ENCODE peak calls at places on chromosomes 12 and 14, in four cellular contexts. J, W, F and Y are unnamed samples.

GRCh38 chr14:51394391-51394790 is 154.3 kb downstream of the TMX1 start:
- DNase-seq in J (no peak), W (peak; percentile 24), F (no peak), Y (no peak)

GRCh38 chr12:76555226-76555767 is 4.3 kb downstream of the OSBPL8 start:
- DNase-seq in J (no peak), W (no peak), F (no peak), Y (no peak)

GRCh38 chr14:68088463-68088862 is 268.9 kb downstream of the RAD51B start:
- DNase-seq in J (no peak), W (no peak), F (no peak), Y (no peak)

GRCh38 chr12:19967486-19967885 is 400.9 kb upstream of the PDE3A start:
- DNase-seq in J (no peak), W (peak; percentile 84), F (no peak), Y (no peak)

GRCh38 chr14:104185916-104186495 is 47.6 kb downstream of the KIF26A start:
- DNase-seq in J (no peak), W (no peak), F (no peak), Y (peak; percentile 74)

GRCh38 chr12:68880660-68881325 is 52.2 kb downstream of the CPM start:
- DNase-seq in J (no peak), W (no peak), F (no peak), Y (no peak)

GRCh38 chr12:122422769-122423257 is 344 bp upstream of the CLIP1 start:
- DNase-seq in J (no peak), W (peak; percentile 65), F (no peak), Y (no peak)

GRCh38 chr12:2976581-2976996 is 17.4 kb downstream of the TEAD4 start:
- DNase-seq in J (no peak), W (peak; percentile 15), F (no peak), Y (peak; percentile 73)

GRCh38 chr12:78171082-78171481 is 340.4 kb downstream of the NAV3 start:
- DNase-seq in J (no peak), W (no peak), F (no peak), Y (no peak)

GRCh38 chr14:100524933-100525243 is 62.3 kb downstream of the BEGAIN start:
- DNase-seq in J (peak; percentile 42), W (no peak), F (peak; percentile 31), Y (peak; percentile 83)

GRCh38 chr14:67579040-67579439 is 21.0 kb downstream of the PIGH start:
- DNase-seq in J (no peak), W (no peak), F (no peak), Y (no peak)

GRCh38 chr14:69650948-69651369 is 39.6 kb downstream of the SUSD6 start:
- DNase-seq in J (no peak), W (peak; percentile 33), F (no peak), Y (no peak)

GRCh38 chr12:93571854-93572711 is at the start of gene SOCS2:
- DNase-seq in J (peak; percentile 73), W (peak; percentile 73), F (peak; percentile 60), Y (peak; percentile 84)

GRCh38 chr12:47754881-47755280 is 3.8 kb downstream of the RAPGEF3 start:
- DNase-seq in J (peak; percentile 88), W (no peak), F (no peak), Y (no peak)

GRCh38 chr12:13435535-13435934 is 239.0 kb downstream of the EMP1 start:
- DNase-seq in J (no peak), W (no peak), F (no peak), Y (peak; percentile 19)

GRCh38 chr14:96811265-96811664 is 14.1 kb downstream of the VRK1 start:
- DNase-seq in J (no peak), W (peak; percentile 4), F (no peak), Y (no peak)

GRCh38 chr14:105107351-105107750 is 42.1 kb upstream of the GPR132 start:
- DNase-seq in J (no peak), W (no peak), F (no peak), Y (no peak)

GRCh38 chr12:124715121-124715990 is 147.9 kb upstream of the NCOR2 start:
- DNase-seq in J (peak; percentile 74), W (peak; percentile 10), F (no peak), Y (no peak)

GRCh38 chr12:48197549-48197966 is 5.5 kb downstream of the OR10AD1 start:
- DNase-seq in J (no peak), W (peak; percentile 61), F (no peak), Y (no peak)

GRCh38 chr12:6198556-6198955 is 1.6 kb upstream of the CD9 start:
- DNase-seq in J (no peak), W (no peak), F (no peak), Y (no peak)

GRCh38 chr12:42421844-42422779 is 96.1 kb downstream of the PPHLN1 start:
- DNase-seq in J (no peak), W (peak; percentile 84), F (no peak), Y (no peak)

GRCh38 chr12:45986646-45987338 is 3.6 kb downstream of the SCAF11 start:
- DNase-seq in J (no peak), W (no peak), F (no peak), Y (no peak)

GRCh38 chr12:29782821-29783772 is 645 bp downstream of the TMTC1 start:
- DNase-seq in J (peak; percentile 72), W (peak; percentile 86), F (peak; percentile 45), Y (peak; percentile 73)

GRCh38 chr12:15600223-15600935 is 188.8 kb downstream of the EPS8 start:
- DNase-seq in J (no peak), W (no peak), F (no peak), Y (no peak)

GRCh38 chr12:31973818-31974217 is 14.6 kb downstream of the RESF1 start:
- DNase-seq in J (no peak), W (no peak), F (no peak), Y (no peak)

GRCh38 chr12:107415834-107416233 is 269.8 kb upstream of the PWP1 start:
- DNase-seq in J (no peak), W (peak; percentile 58), F (no peak), Y (no peak)

GRCh38 chr14:74427651-74428050 is 1.6 kb upstream of the SYNDIG1L start:
- DNase-seq in J (no peak), W (no peak), F (no peak), Y (peak; percentile 2)
- H3K27me3 ChIP-seq in J (peaks cover 9% of the 10 kb centered on the region), W (peaks cover 70% of the 10 kb centered on the region), F (no peaks in the 10 kb centered on the region), Y (peaks cover 3% of the 10 kb centered on the region)

GRCh38 chr12:132398386-132398991 is 69.1 kb upstream of the GALNT9 start:
- DNase-seq in J (no peak), W (no peak), F (peak; percentile 17), Y (no peak)

GRCh38 chr12:132399092-132400010 is 70.0 kb upstream of the GALNT9 start:
- DNase-seq in J (peak; percentile 53), W (no peak), F (peak; percentile 15), Y (no peak)

GRCh38 chr12:132397934-132398385 is 68.6 kb upstream of the GALNT9 start:
- DNase-seq in J (peak; percentile 41), W (no peak), F (peak; percentile 13), Y (no peak)

GRCh38 chr12:132401982-132402381 is 72.6 kb upstream of the GALNT9 start:
- DNase-seq in J (no peak), W (no peak), F (no peak), Y (no peak)

DNA sequence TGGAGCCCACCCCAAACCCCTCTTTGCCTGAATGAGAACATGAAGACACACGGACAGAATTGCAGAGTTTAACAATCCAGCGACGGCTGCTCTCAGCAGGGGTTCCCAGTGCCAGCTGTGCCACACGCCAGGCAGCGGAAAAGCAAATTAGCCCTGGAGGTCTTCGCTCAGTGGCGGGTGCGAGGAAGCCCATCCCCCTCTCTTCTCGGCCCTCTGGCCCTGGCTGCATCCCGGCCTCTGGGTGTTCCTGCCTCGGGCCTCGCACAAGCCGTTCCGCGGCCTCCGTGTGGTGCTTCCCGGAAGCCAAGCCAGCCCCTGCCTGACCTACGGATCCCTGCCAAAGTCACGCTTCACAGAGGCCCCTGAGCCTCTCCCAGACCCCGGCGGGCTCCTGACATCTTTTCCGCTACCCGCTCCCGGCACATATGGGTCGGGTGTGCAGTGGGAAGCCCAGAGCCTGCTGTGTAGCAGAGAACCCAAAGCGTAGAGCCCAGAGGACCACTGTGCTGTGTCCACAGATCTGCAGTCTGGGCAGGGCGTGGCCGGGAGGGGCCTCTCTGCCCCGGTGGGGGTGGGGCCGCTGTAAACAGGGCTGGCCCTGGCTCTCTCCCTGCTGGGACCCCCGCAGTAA is 70.7 kb upstream of the GALNT9 start:
- DNase-seq in J (no peak), W (no peak), F (peak; percentile 21), Y (peak; percentile 87)
- H3K4me3 ChIP-seq in J (no peak overlapping the region), W (no peak overlapping the region), F (no peak overlapping the region), Y (no peak overlapping the region)

GRCh38 chr12:57741413-57741789 is 2.9 kb upstream of the AGAP2 start:
- DNase-seq in J (no peak), W (no peak), F (no peak), Y (no peak)

GRCh38 chr12:57740656-57741412 is 2.3 kb upstream of the AGAP2 start:
- DNase-seq in J (no peak), W (no peak), F (no peak), Y (no peak)

GRCh38 chr12:57738661-57739237 is at the start of gene AGAP2:
- DNase-seq in J (no peak), W (no peak), F (no peak), Y (peak; percentile 92)

GRCh38 chr12:57739387-57739786 is 845 bp upstream of the AGAP2 start:
- DNase-seq in J (no peak), W (no peak), F (no peak), Y (no peak)

DNA sequence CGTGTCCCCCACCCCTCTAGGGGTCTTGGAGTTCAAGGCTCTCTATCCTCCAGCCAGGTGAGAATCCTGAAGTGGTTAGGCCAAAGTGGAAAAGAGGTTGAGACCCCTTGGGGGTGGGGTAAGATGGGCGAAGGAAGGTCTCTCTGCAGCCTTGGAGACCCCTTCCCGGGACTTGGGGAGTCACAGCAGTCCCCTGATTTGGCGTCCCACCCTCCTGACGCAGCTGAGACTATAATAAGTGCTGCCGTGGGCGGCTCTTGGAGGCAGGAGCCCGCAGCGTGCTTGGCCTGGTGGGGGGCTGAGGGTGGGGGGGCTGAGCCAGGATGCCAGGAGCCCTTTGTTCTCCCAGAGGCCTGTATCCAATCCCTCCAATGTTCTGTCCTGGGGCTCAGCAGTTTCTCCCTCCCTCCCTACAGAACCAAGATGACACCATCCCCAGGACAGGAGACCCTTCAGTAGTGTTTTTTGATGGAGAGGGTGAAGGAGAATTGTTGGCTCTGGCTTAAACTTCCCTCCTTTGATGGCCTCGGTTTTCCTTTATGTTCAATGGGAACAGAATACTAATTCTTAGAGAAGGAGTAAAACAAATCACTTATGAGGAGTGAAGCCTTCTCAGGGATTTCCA is 1.5 kb upstream of the AGAP2 start:
- DNase-seq in J (no peak), W (no peak), F (no peak), Y (no peak)
- H3K27me3 ChIP-seq in J (peaks cover 52% of the 10 kb centered on the region), W (peaks cover 50% of the 10 kb centered on the region), F (no peaks in the 10 kb centered on the region), Y (peaks cover 79% of the 10 kb centered on the region)

DNA sequence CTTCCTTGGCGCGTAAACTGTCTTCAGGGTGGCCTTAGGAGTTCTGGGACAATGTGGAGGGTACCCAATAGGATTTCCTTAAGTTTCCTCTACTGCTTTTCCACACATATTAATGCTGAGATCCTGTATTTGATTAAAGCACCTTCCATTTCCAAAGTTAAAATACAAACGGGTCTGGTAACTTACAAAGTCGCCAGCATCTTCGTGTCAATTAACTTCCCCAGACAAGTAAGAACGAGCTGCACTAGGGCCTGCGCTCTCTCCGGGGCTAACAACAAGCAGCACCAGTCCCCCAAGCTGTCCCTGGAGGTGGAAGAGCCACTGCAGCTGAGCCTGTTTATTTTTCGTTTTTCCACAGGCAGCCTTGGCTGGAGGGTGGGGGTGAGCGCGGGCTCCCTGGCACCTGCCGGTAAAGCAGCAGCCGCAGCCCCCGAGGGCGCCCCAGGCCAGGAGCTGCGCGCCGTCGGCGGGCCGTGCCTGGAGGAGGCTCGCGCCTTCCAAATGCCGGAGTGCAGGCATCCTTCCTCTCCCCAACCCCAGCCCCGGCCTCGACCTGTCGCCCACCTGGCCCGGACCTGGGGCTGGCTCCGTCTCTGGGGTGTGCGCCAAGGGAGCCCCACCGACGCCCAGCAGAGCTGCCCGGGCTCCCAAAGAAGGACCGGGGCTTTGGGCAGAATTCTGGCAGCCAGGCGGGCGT is 130.7 kb downstream of the NDUFA12 start:
- DNase-seq in J (no peak), W (no peak), F (no peak), Y (peak; percentile 80)
- H3K4me3 ChIP-seq in J (peak overlapping the region; percentile 51), W (no peak overlapping the region), F (no peak overlapping the region), Y (peak overlapping the region; percentile 54)